ENCODE peak calls at places on chromosomes 2 and 18, in six cellular contexts. I is chondrocyte, T is epithelial cell of esophagus, M is GM10248, E is stomach, R is MCF 10A. K is an unnamed sample.

GRCh38 chr2:183123959-183124221 is 353 bp upstream of the NUP35 start:
- DNase-seq in I (no peak), T (no peak), M (peak; percentile 39), E (no peak), R (no peak), K (no peak)

GRCh38 chr2:172698041-172698863 is 37.4 kb upstream of the RAPGEF4 start:
- DNase-seq in I (no peak), T (peak; percentile 89), M (peak; percentile 42), E (no peak), R (peak; percentile 85), K (no peak)

GRCh38 chr18:12251311-12251710 is 2.9 kb upstream of the CIDEA start:
- DNase-seq in I (no peak), T (no peak), M (no peak), E (no peak), R (no peak), K (no peak)

GRCh38 chr2:100230754-100231153 is 88.4 kb upstream of the AFF3 start:
- DNase-seq in I (no peak), T (no peak), M (no peak), E (no peak), R (no peak), K (no peak)

GRCh38 chr2:117859532-117859911 is 45.0 kb downstream of the DDX18 start:
- DNase-seq in I (no peak), T (no peak), M (peak; percentile 6), E (no peak), R (no peak), K (no peak)

GRCh38 chr2:196696423-196697073 is 57.0 kb downstream of the CCDC150 start:
- DNase-seq in I (no peak), T (peak; percentile 93), M (no peak), E (no peak), R (peak; percentile 87), K (no peak)

GRCh38 chr2:109168716-109169115 is 39.7 kb downstream of the SH3RF3 start:
- DNase-seq in I (no peak), T (no peak), M (no peak), E (no peak), R (peak; percentile 49), K (no peak)

GRCh38 chr2:45218931-45219339 is 209.7 kb upstream of the SIX2 start:
- DNase-seq in I (no peak), T (peak; percentile 69), M (no peak), E (peak; percentile 41), R (no peak), K (no peak)

GRCh38 chr2:62471816-62472215 is 34.2 kb downstream of the TMEM17 start:
- DNase-seq in I (no peak), T (no peak), M (no peak), E (no peak), R (no peak), K (no peak)

GRCh38 chr2:237510502-237511217 is 23.6 kb downstream of the MLPH start:
- DNase-seq in I (no peak), T (no peak), M (no peak), E (no peak), R (no peak), K (no peak)

GRCh38 chr2:69119541-69119940 is 106.6 kb downstream of the ANTXR1 start:
- DNase-seq in I (no peak), T (no peak), M (no peak), E (no peak), R (no peak), K (no peak)

GRCh38 chr2:218607436-218608115 is at the start of gene PLCD4:
- DNase-seq in I (no peak), T (peak; percentile 88), M (no peak), E (no peak), R (peak; percentile 79), K (peak; percentile 78)

GRCh38 chr2:28345619-28346018 is 47.0 kb upstream of the FOSL2 start:
- DNase-seq in I (peak; percentile 52), T (no peak), M (no peak), E (no peak), R (no peak), K (no peak)

GRCh38 chr18:23689616-23690504 is 607 bp downstream of the LAMA3 start:
- DNase-seq in I (peak; percentile 86), T (no peak), M (peak; percentile 26), E (peak; percentile 29), R (no peak), K (peak; percentile 57)

GRCh38 chr2:217818293-217818850 is 184.4 kb downstream of the TNS1 start:
- DNase-seq in I (no peak), T (no peak), M (no peak), E (no peak), R (no peak), K (no peak)

GRCh38 chr18:79327199-79327545 is 68.6 kb upstream of the NFATC1 start:
- DNase-seq in I (no peak), T (no peak), M (no peak), E (no peak), R (no peak), K (no peak)

GRCh38 chr18:47968006-47968676 is 37.7 kb upstream of the SMAD2 start:
- DNase-seq in I (no peak), T (no peak), M (no peak), E (peak; percentile 61), R (no peak), K (no peak)

GRCh38 chr2:9552491-9553178 is 3.0 kb downstream of the ADAM17 start:
- DNase-seq in I (no peak), T (peak; percentile 83), M (no peak), E (no peak), R (peak; percentile 87), K (no peak)

GRCh38 chr2:222548997-222549396 is 106.9 kb downstream of the FARSB start:
- DNase-seq in I (no peak), T (no peak), M (no peak), E (no peak), R (no peak), K (no peak)

GRCh38 chr2:236242057-236242495 is 22.1 kb downstream of the ASB18 start:
- DNase-seq in I (no peak), T (no peak), M (no peak), E (no peak), R (no peak), K (no peak)

GRCh38 chr18:31720867-31721266 is 36.5 kb upstream of the B4GALT6 start:
- DNase-seq in I (no peak), T (peak; percentile 42), M (no peak), E (no peak), R (peak; percentile 28), K (no peak)

GRCh38 chr18:55136864-55137263 is 177.6 kb upstream of the CCDC68 start:
- DNase-seq in I (no peak), T (peak; percentile 44), M (no peak), E (no peak), R (no peak), K (no peak)

GRCh38 chr18:36829362-36830140 is 624 bp downstream of the KIAA1328 start:
- DNase-seq in I (no peak), T (peak; percentile 35), M (no peak), E (no peak), R (no peak), K (no peak)

GRCh38 chr2:222944552-222944951 is 83.7 kb downstream of the ACSL3 start:
- DNase-seq in I (no peak), T (no peak), M (no peak), E (no peak), R (no peak), K (no peak)

GRCh38 chr18:58169472-58169871 is 125.4 kb downstream of the NEDD4L start:
- DNase-seq in I (no peak), T (no peak), M (no peak), E (no peak), R (no peak), K (no peak)

GRCh38 chr2:143175435-143175834 is 46.2 kb downstream of the ARHGAP15 start:
- DNase-seq in I (no peak), T (no peak), M (no peak), E (no peak), R (no peak), K (no peak)

GRCh38 chr2:143177081-143177786 is 48.0 kb downstream of the ARHGAP15 start:
- DNase-seq in I (no peak), T (no peak), M (peak; percentile 36), E (no peak), R (no peak), K (no peak)

GRCh38 chr2:143176606-143177005 is 47.4 kb downstream of the ARHGAP15 start:
- DNase-seq in I (no peak), T (no peak), M (no peak), E (no peak), R (no peak), K (no peak)

GRCh38 chr2:143169105-143169504 is 39.9 kb downstream of the ARHGAP15 start:
- DNase-seq in I (no peak), T (no peak), M (no peak), E (no peak), R (no peak), K (no peak)

DNA sequence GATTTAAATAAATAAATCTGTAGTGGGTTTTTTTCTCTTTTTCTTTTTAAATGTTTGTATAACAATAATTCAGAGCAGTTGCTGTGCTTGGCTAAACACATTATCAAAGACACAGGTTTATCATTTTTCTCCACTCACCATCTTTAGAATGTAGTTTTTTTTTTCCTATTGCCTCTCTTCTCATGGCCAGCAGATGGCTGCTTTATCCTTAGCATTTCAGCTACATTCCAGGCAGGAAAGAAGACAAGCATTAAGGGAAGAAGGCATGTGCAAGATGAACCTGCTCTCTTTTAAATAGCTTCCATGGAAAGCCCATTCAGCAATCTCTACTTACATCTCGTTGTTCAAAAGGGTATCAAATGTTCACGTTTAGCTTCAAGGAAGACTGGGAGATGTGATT is 42.6 kb downstream of the ARHGAP15 start:
- DNase-seq in I (no peak), T (peak; percentile 16), M (no peak), E (no peak), R (peak; percentile 12), K (no peak)
- TF ChIP-seq CTCF in I (peak; percentile 74), T (peak; percentile 57), M (no peak), E (no peak), R (no peak), K (peak; percentile 38)

DNA sequence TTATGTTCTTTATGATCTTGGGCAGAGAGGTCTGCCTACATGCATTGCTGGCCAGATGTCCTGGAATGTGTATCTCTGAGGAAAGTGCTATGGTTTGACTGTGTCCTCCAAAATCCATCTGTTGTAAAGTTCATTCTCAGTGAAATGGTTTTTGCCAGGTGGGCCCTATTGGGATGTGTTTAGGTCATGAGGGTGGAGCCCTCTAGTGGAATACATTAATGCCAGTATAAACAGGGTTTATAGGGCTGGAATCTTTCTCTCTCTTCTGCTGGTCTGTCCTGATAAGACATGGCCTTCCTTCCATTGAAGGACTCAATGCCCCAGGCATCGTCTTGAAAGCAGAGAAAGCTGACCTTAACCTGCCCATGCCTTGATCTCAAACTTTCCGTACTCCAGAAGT is 258.5 kb downstream of the RPIA start:
- DNase-seq in I (no peak), T (peak; percentile 15), M (no peak), E (no peak), R (peak; percentile 23), K (no peak)
- TF ChIP-seq CTCF in I (peak; percentile 16), T (peak; percentile 20), M (no peak), E (no peak), R (peak; percentile 30), K (peak; percentile 35)

GRCh38 chr18:50194623-50195532 is at the start of gene MYO5B:
- DNase-seq in I (no peak), T (peak; percentile 85), M (peak; percentile 83), E (peak; percentile 91), R (peak; percentile 78), K (peak; percentile 70)
- TF ChIP-seq CTCF in I (peak; percentile 71), T (peak; percentile 5), M (peak; percentile 63), E (peak; percentile 33), R (peak; percentile 49), K (peak; percentile 94)

DNA sequence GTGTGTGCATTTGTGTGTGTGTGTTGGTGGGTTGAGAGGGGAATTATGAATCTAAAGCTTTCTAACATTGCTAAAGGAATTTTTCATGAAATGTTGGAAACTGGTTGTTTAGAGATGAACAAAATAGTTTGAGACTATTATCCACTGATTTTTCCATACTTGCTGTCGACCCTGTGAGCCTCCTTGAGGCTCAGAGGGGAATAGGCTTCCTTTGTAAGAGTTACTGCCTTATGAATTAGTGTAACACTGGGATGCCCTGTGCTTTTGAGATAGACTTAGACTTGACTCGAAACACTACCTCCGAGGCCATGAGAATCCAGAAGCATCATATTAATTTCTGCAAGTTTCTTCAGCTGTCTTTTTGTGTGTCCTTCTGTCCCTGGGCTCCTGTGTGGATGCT is 37.9 kb downstream of the AQP4 start:
- DNase-seq in I (no peak), T (no peak), M (no peak), E (no peak), R (no peak), K (no peak)
- TF ChIP-seq CTCF in I (no peak), T (no peak), M (no peak), E (no peak), R (no peak), K (no peak)

K was measured in RWPE2.